ENCODE peak calls at places on chromosomes 11 and 22, in seven cellular contexts. C is fibroblast of lung, L is H9, E is Karpas-422, D is K562, G is GM23248, W is HCT116. B is an unnamed sample.

GRCh38 chr11:42043312-42043711 is 583.9 kb upstream of the LRRC4C start:
- DNase-seq in E (no peak), C (peak; percentile 76), D (no peak), L (no peak), W (no peak), G (no peak), B (no peak)

GRCh38 chr22:47622541-47622940 is 860.1 kb downstream of the TBC1D22A start:
- DNase-seq in G (no peak), D (no peak), C (no peak), W (no peak), L (peak; percentile 10), E (no peak), B (no peak)

GRCh38 chr22:44597616-44598015 is 99.6 kb upstream of the RTL6 start:
- DNase-seq in G (peak; percentile 59), L (no peak), W (no peak), E (no peak), D (no peak), C (no peak), B (no peak)

GRCh38 chr22:32080904-32081303 is 37.8 kb downstream of the SLC5A1 start:
- DNase-seq in E (peak; percentile 80), C (peak; percentile 44), W (peak; percentile 59), G (peak; percentile 71), D (peak; percentile 42), L (peak; percentile 47), B (peak; percentile 11)

GRCh38 chr11:132062031-132062430 is 691.6 kb downstream of the NTM start:
- DNase-seq in D (no peak), L (no peak), G (no peak), C (peak; percentile 74), E (no peak), W (no peak), B (no peak)

GRCh38 chr11:67698247-67698646 is 23.8 kb upstream of the ALDH3B2 start:
- DNase-seq in L (peak; percentile 49), C (no peak), D (peak; percentile 45), W (peak; percentile 22), G (peak; percentile 24), E (peak; percentile 87), B (peak; percentile 18)

GRCh38 chr22:17109113-17109865 is 11.9 kb downstream of the TMEM121B start:
- DNase-seq in C (no peak), G (no peak), W (no peak), E (no peak), D (no peak), L (no peak), B (no peak)

GRCh38 chr11:8765294-8765693 is 82.7 kb downstream of the RPL27A start:
- DNase-seq in L (no peak), E (no peak), G (peak; percentile 76), C (peak; percentile 89), D (no peak), W (no peak), B (no peak)

GRCh38 chr11:124094731-124095130 is 20.5 kb upstream of the VWA5A start:
- DNase-seq in L (no peak), G (no peak), D (no peak), C (no peak), W (no peak), E (no peak), B (no peak)

GRCh38 chr11:36231300-36231699 is 57.9 kb downstream of the COMMD9 start:
- DNase-seq in L (no peak), G (peak; percentile 84), E (no peak), W (no peak), C (peak; percentile 77), D (no peak), B (no peak)

GRCh38 chr11:1719781-1720180 is 22.8 kb downstream of the KRTAP5-6 start:
- DNase-seq in D (no peak), E (no peak), L (no peak), W (no peak), C (no peak), G (no peak), B (no peak)

GRCh38 chr11:65646288-65646734 is 8.4 kb downstream of the SIPA1 start:
- DNase-seq in G (no peak), C (no peak), D (no peak), W (no peak), E (no peak), L (no peak), B (no peak)

GRCh38 chr22:19120829-19121630 is 1.2 kb downstream of the DGCR2 start:
- DNase-seq in C (peak; percentile 67), E (no peak), G (peak; percentile 75), L (peak; percentile 57), D (peak; percentile 77), W (peak; percentile 27), B (no peak)

GRCh38 chr11:103596323-103596722 is 440.1 kb upstream of the DDI1 start:
- DNase-seq in L (no peak), G (no peak), W (no peak), D (no peak), C (peak; percentile 74), E (no peak), B (no peak)

GRCh38 chr22:30116362-30117117 is 36.3 kb downstream of the HORMAD2 start:
- DNase-seq in D (no peak), G (peak; percentile 82), L (no peak), W (no peak), C (peak; percentile 81), E (no peak), B (no peak)

GRCh38 chr11:131969261-131969660 is 598.8 kb downstream of the NTM start:
- DNase-seq in E (no peak), D (no peak), W (no peak), C (no peak), L (no peak), G (no peak), B (no peak)

GRCh38 chr22:44455151-44455962 is 42.7 kb downstream of the RTL6 start:
- DNase-seq in C (no peak), L (no peak), W (no peak), E (no peak), G (no peak), D (no peak), B (no peak)

DNA sequence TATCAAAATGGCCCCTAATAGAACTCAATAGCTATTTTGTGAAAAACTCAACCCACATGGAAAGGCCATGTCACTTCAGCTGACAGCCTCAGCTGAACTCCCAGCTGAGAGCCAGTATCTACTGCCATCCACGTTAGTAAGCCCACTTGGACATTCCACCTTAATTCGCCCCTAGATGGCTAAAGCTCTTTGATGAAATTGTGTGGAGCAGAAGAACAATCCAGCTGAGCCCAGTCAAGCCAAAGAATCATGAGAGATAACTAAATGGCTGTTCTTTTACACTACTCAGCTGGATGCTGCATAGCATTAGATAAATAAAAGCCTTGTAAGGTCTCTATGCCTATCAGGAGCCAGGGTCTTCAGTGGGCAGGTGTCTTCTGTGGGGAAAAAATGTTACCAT is 396.8 kb downstream of the AASDHPPT start:
- DNase-seq in E (no peak), C (no peak), W (no peak), G (no peak), D (no peak), L (no peak), B (no peak)
- H3K9me3 ChIP-seq in E (no peaks in the 10 kb centered on the region), C (no peaks in the 10 kb centered on the region), W (no peaks in the 10 kb centered on the region), G (no peaks in the 10 kb centered on the region), D (no peaks in the 10 kb centered on the region), L (no peaks in the 10 kb centered on the region), B (peaks cover 4% of the 10 kb centered on the region)

GRCh38 chr22:22360014-22360413 is 115.4 kb downstream of the VPREB1 start:
- DNase-seq in L (no peak), E (no peak), C (no peak), G (no peak), W (no peak), D (no peak), B (no peak)
- H3K9ac ChIP-seq in L (no peak overlapping the region), E (no peak overlapping the region), C (no peak overlapping the region), G (no peak overlapping the region), W (no peak overlapping the region), D (no peak overlapping the region), B (no peak overlapping the region)

DNA sequence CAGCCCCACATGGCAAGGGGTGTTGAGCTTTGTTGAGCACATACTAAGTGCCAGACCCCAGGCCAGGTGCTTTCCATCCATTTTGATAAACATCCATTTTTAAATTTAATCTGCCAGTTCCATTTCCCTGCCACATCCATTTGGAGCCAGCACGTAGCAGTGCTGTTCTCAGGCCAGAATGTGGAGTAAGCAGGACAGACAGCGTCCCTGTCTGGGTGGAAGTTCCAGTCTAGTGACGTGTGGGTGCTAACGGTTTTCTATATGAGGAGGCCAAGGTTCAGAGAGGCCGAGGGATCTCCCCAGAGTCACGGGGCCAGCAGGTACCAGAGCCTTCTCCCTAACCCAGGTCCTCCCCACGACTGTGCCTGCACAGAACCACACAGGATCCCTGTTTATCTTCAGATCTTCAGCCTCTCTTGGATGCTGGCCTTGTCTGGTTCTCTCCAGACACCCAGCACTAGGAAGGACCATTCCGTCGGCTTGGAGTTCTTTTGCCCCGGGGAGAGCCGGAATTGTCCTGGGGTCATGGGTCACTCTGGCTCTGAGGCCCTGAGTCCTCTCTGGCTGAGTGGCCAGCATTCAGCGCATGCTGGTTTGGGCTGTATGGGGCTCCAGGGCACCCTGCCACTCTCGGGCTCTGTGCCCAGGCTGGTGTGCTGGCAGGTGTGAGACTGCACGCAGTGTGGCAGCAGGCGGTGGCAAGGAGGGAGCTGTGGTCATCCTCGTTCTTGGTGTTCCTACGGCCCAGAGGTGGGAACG is 63.6 kb upstream of the PPARA start:
- DNase-seq in C (peak; percentile 79), L (no peak), W (no peak), G (peak; percentile 86), E (no peak), D (no peak), B (no peak)
- H3K9me3 ChIP-seq in C (no peaks in the 10 kb centered on the region), L (no peaks in the 10 kb centered on the region), W (no peaks in the 10 kb centered on the region), G (no peaks in the 10 kb centered on the region), E (no peaks in the 10 kb centered on the region), D (no peaks in the 10 kb centered on the region), B (no peaks in the 10 kb centered on the region)

GRCh38 chr11:112958670-112959069 is 2.5 kb upstream of the NCAM1 start:
- DNase-seq in L (no peak), G (peak; percentile 68), W (no peak), D (no peak), C (peak; percentile 55), E (no peak), B (no peak)

GRCh38 chr11:112963368-112963955 is 2.2 kb downstream of the NCAM1 start:
- DNase-seq in L (no peak), D (no peak), C (no peak), G (no peak), E (no peak), W (no peak), B (no peak)

GRCh38 chr11:112962854-112963367 is 1.7 kb downstream of the NCAM1 start:
- DNase-seq in W (no peak), E (no peak), C (peak; percentile 34), L (peak; percentile 66), D (no peak), G (peak; percentile 47), B (no peak)

GRCh38 chr11:112961146-112961668 is at the start of gene NCAM1:
- DNase-seq in W (peak; percentile 67), L (peak; percentile 97), E (no peak), G (peak; percentile 36), D (peak; percentile 13), C (peak; percentile 84), B (peak; percentile 93)

GRCh38 chr11:112961751-112962747 is 829 bp downstream of the NCAM1 start:
- DNase-seq in G (peak; percentile 30), L (peak; percentile 39), C (no peak), W (no peak), D (no peak), E (no peak), B (no peak)
- H3K9ac ChIP-seq in G (no peak overlapping the region), L (no peak overlapping the region), C (no peak overlapping the region), W (no peak overlapping the region), D (no peak overlapping the region), E (no peak overlapping the region), B (peak overlapping the region; percentile 61)

GRCh38 chr22:49115186-49115585 is 712.5 kb downstream of the BRD1 start:
- DNase-seq in L (no peak), G (no peak), D (no peak), C (no peak), E (no peak), W (no peak), B (no peak)
- H3K9me3 ChIP-seq in L (no peaks in the 10 kb centered on the region), G (no peaks in the 10 kb centered on the region), D (no peaks in the 10 kb centered on the region), C (no peaks in the 10 kb centered on the region), E (no peaks in the 10 kb centered on the region), W (no peaks in the 10 kb centered on the region), B (no peaks in the 10 kb centered on the region)

B was measured in NT2/D1.